ENCODE peak calls at places on chromosomes 16 and 17, in nine cellular contexts. E is nephron progenitor cell, B is RWPE1, J is heart right ventricle, W is choroid plexus epithelial cell, X is omental fat pad, Q is NB4, M is Calu3, N is foreskin fibroblast. D is an unnamed sample.

GRCh38 chr16:62194828-62195227 is 158.6 kb upstream of the CDH8 start:
- DNase-seq in B (peak), X (no peak), M (no peak), W (no peak), J (no peak), Q (peak), E (no peak), N (no peak), D (no peak)

GRCh38 chr16:14302399-14303181 is 231.5 kb downstream of the MRTFB start:
- DNase-seq in W (peak), E (peak), M (peak), N (no peak), Q (peak), J (peak), X (no peak), B (no peak), D (peak)

GRCh38 chr17:34319087-34319486 is at the start of gene CCL8:
- DNase-seq in N (no peak), B (no peak), X (no peak), W (no peak), E (no peak), M (no peak), J (no peak), Q (no peak), D (no peak)

GRCh38 chr16:84048306-84048705 is 5.7 kb upstream of the SLC38A8 start:
- DNase-seq in J (no peak), E (no peak), X (no peak), M (peak), W (no peak), Q (no peak), B (no peak), N (no peak), D (no peak)

GRCh38 chr17:40433551-40434384 is 9.5 kb upstream of the IGFBP4 start:
- DNase-seq in X (no peak), B (no peak), W (peak), N (no peak), J (no peak), M (peak), E (peak), Q (peak), D (no peak)

GRCh38 chr17:68821860-68822693 is 133.1 kb downstream of the ABCA8 start:
- DNase-seq in J (no peak), W (peak), B (peak), Q (no peak), X (no peak), E (peak), M (peak), N (peak), D (no peak)

GRCh38 chr16:30582611-30583340 is 2.7 kb downstream of the ZNF785 start:
- DNase-seq in J (no peak), M (no peak), E (no peak), N (no peak), Q (no peak), X (no peak), W (no peak), B (no peak), D (no peak)

GRCh38 chr17:2087597-2088211 is 32.8 kb downstream of the HIC1 start:
- DNase-seq in Q (peak), E (peak), N (no peak), W (peak), X (no peak), B (no peak), J (no peak), M (no peak), D (no peak)

GRCh38 chr17:48344241-48344640 is 85.8 kb downstream of the SKAP1 start:
- DNase-seq in E (no peak), J (no peak), M (no peak), X (no peak), Q (no peak), B (no peak), W (no peak), N (no peak), D (no peak)

GRCh38 chr16:31868164-31868563 is 5.4 kb upstream of the ZNF267 start:
- DNase-seq in W (no peak), M (no peak), B (no peak), N (no peak), E (no peak), J (no peak), X (no peak), Q (no peak), D (no peak)

GRCh38 chr17:63441654-63442053 is 4.5 kb downstream of the CYB561 start:
- DNase-seq in E (no peak), N (no peak), B (no peak), J (no peak), M (no peak), W (no peak), Q (no peak), X (no peak), D (no peak)

GRCh38 chr17:63443053-63443452 is 3.1 kb downstream of the CYB561 start:
- DNase-seq in J (no peak), Q (no peak), M (no peak), W (no peak), X (no peak), E (no peak), N (no peak), B (no peak), D (no peak)

GRCh38 chr17:63440770-63441335 is 5.3 kb downstream of the CYB561 start:
- DNase-seq in Q (no peak), N (no peak), M (no peak), W (no peak), X (no peak), B (no peak), E (no peak), J (no peak), D (no peak)

GRCh38 chr17:63442074-63442473 is 4.0 kb downstream of the CYB561 start:
- DNase-seq in B (no peak), J (no peak), X (no peak), M (no peak), Q (no peak), E (no peak), W (no peak), N (no peak), D (no peak)

GRCh38 chr17:63442549-63443035 is 3.5 kb downstream of the CYB561 start:
- DNase-seq in B (no peak), E (peak), M (no peak), N (no peak), W (no peak), Q (peak), X (no peak), J (no peak), D (peak)
- TF ChIP-seq CTCF in B (no peak), E (peak), M (no peak), N (no peak), W (peak), Q (no peak), X (no peak), J (peak), D (no peak)

GRCh38 chr17:27824745-27825144 is 24.4 kb upstream of the NOS2 start:
- DNase-seq in X (no peak), M (no peak), Q (no peak), J (no peak), W (no peak), B (no peak), N (no peak), E (no peak), D (no peak)
- TF ChIP-seq CTCF in X (no peak), M (no peak), Q (no peak), J (no peak), W (no peak), B (no peak), N (no peak), E (no peak), D (no peak)

GRCh38 chr16:11253995-11254912 is 1.8 kb downstream of the SOCS1 start:
- DNase-seq in J (no peak), X (no peak), B (no peak), M (no peak), W (no peak), E (no peak), N (no peak), Q (peak), D (no peak)
- TF ChIP-seq CTCF in J (no peak), X (no peak), B (no peak), M (no peak), W (peak), E (no peak), N (no peak), Q (no peak), D (no peak)

GRCh38 chr16:56534847-56535383 is 15.1 kb upstream of the BBS2 start:
- DNase-seq in M (no peak), N (no peak), W (no peak), Q (no peak), E (no peak), B (no peak), X (no peak), J (no peak), D (no peak)
- TF ChIP-seq CTCF in M (no peak), N (no peak), W (no peak), Q (no peak), E (no peak), B (no peak), X (no peak), J (no peak), D (no peak)

GRCh38 chr16:893360-893759 is 77.4 kb downstream of the LMF1 start:
- DNase-seq in J (no peak), M (no peak), Q (peak), X (no peak), W (no peak), B (no peak), N (no peak), E (no peak), D (no peak)
- TF ChIP-seq CTCF in J (no peak), M (no peak), Q (no peak), X (no peak), W (no peak), B (no peak), N (no peak), E (no peak), D (no peak)

DNA sequence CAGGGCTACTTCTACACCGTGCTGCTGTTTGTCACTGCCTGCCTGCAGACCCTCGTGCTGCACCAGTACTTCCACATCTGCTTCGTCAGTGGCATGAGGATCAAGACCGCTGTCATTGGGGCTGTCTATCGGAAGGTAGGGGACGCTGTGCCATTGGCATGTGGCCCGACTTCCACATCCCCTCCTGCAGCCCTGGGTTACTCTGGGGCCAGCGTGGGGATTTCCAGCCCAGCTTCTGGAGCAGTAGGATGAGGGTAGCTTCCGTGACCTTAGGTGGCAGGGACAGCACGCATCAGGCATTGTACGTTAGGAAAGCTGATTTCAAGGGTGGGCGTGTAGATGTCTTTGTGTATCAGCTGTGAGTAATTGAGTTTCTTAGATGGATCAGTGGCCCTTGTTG is 96.5 kb downstream of the ABCC1 start:
- DNase-seq in B (no peak), E (peak), M (no peak), W (no peak), X (no peak), N (no peak), J (no peak), Q (peak), D (peak)
- TF ChIP-seq CTCF in B (no peak), E (peak), M (peak), W (peak), X (no peak), N (peak), J (peak), Q (peak), D (peak)

GRCh38 chr16:72284042-72284789 is 112.3 kb upstream of the PMFBP1 start:
- DNase-seq in M (no peak), E (no peak), J (no peak), W (peak), N (no peak), Q (no peak), X (no peak), B (no peak), D (peak)

GRCh38 chr16:72278301-72278700 is 106.3 kb upstream of the PMFBP1 start:
- DNase-seq in M (no peak), X (no peak), N (no peak), J (no peak), B (no peak), E (no peak), W (no peak), Q (no peak), D (no peak)

GRCh38 chr16:72285324-72285723 is 113.4 kb upstream of the PMFBP1 start:
- DNase-seq in W (no peak), E (no peak), M (no peak), J (no peak), Q (no peak), X (no peak), N (no peak), B (no peak), D (no peak)

GRCh38 chr16:72285728-72286127 is 113.8 kb upstream of the PMFBP1 start:
- DNase-seq in X (no peak), N (no peak), M (no peak), W (peak), B (no peak), E (no peak), J (no peak), Q (peak), D (no peak)

DNA sequence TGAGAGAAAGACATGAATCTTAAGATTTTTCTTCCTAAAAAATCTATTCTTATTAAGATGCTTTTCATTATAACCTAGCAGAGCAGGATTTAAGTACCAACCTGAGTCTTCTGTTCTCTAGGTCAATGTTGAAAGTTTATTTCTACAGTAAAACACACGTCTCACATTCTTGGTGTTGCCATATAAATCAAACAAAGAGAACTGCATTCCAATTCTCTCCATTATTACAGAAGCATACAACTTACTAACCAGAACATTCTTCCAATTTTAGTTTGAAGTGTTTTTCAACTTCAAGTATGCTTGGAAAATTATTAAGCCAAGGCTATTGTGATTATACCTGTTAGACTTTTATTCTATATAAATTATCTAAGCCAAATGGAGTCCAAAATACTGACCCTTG is 110.4 kb upstream of the PMFBP1 start:
- DNase-seq in Q (no peak), X (no peak), M (no peak), B (no peak), N (no peak), J (no peak), W (no peak), E (no peak), D (no peak)
- TF ChIP-seq CTCF in Q (no peak), X (no peak), M (no peak), B (no peak), N (no peak), J (no peak), W (no peak), E (no peak), D (no peak)

D was measured in glutamatergic neuron.